ENCODE peak calls at places on chromosome 17, in seven cellular contexts. S, O, E, V, T, G and U are unnamed samples.

GRCh38 chr17:80187493-80187892 is 17.7 kb downstream of the CARD14 start:
- DNase-seq in S (peak), O (no peak), E (no peak), V (peak), T (no peak), G (no peak), U (no peak)

GRCh38 chr17:45791935-45792334 is 7.8 kb downstream of the CRHR1 start:
- DNase-seq in S (no peak), O (no peak), E (no peak), V (no peak), T (no peak), G (no peak), U (no peak)

GRCh38 chr17:68576811-68577551 is 24.2 kb downstream of the FAM20A start:
- DNase-seq in S (peak), O (peak), E (no peak), V (no peak), T (peak), G (peak), U (no peak)

GRCh38 chr17:58300336-58300735 is 19.6 kb upstream of the MPO start:
- DNase-seq in S (no peak), O (no peak), E (no peak), V (no peak), T (no peak), G (no peak), U (no peak)

GRCh38 chr17:43978078-43978477 is 24.3 kb upstream of the PYY start:
- DNase-seq in S (no peak), O (no peak), E (no peak), V (no peak), T (no peak), G (no peak), U (no peak)

GRCh38 chr17:39791296-39791992 is 53.7 kb downstream of the GRB7 start:
- DNase-seq in S (no peak), O (no peak), E (no peak), V (no peak), T (no peak), G (no peak), U (no peak)

GRCh38 chr17:77332034-77332971 is 191.5 kb downstream of the SEC14L1 start:
- DNase-seq in S (no peak), O (no peak), E (no peak), V (no peak), T (no peak), G (no peak), U (peak)

GRCh38 chr17:14604920-14605599 is 304.2 kb downstream of the HS3ST3B1 start:
- DNase-seq in S (peak), O (no peak), E (no peak), V (no peak), T (no peak), G (no peak), U (no peak)

GRCh38 chr17:39740357-39741111 is 2.8 kb downstream of the GRB7 start:
- DNase-seq in S (no peak), O (peak), E (no peak), V (peak), T (peak), G (no peak), U (no peak)

GRCh38 chr17:49218941-49219913 is 8.7 kb downstream of the ABI3 start:
- DNase-seq in S (peak), O (no peak), E (no peak), V (no peak), T (no peak), G (no peak), U (no peak)